ENCODE peak calls at places on chromosome 4, in eight cellular contexts. One of them, this sample, is unnamed.

GRCh38 chr4:162682651-162683050 is 484.0 kb downstream of the NAF1 start:
- DNase-seq in heart right ventricle: no peak
- DNase-seq in pancreas: no peak
- DNase-seq in heart left ventricle: no peak
- DNase-seq in Caco-2: no peak
- DNase-seq in B cell: no peak
- DNase-seq in IMR-90: no peak
- DNase-seq in neural crest cell: no peak
- DNase-seq in this sample: no peak

GRCh38 chr4:62119195-62119594 is 919.1 kb downstream of the ADGRL3 start:
- DNase-seq in neural crest cell: no peak
- DNase-seq in pancreas: no peak
- DNase-seq in Caco-2: no peak
- DNase-seq in heart left ventricle: no peak
- DNase-seq in B cell: no peak
- DNase-seq in heart right ventricle: no peak
- DNase-seq in IMR-90: no peak
- DNase-seq in this sample: no peak

GRCh38 chr4:2781911-2782310 is 11.0 kb upstream of the SH3BP2 start:
- DNase-seq in heart left ventricle: no peak
- DNase-seq in heart right ventricle: no peak
- DNase-seq in pancreas: no peak
- DNase-seq in B cell: no peak
- DNase-seq in neural crest cell: no peak
- DNase-seq in IMR-90: no peak
- DNase-seq in Caco-2: peak
- DNase-seq in this sample: no peak

GRCh38 chr4:143185253-143186107 is 763 bp downstream of the USP38 start:
- DNase-seq in heart left ventricle: peak
- DNase-seq in IMR-90: peak
- DNase-seq in B cell: no peak
- DNase-seq in pancreas: peak
- DNase-seq in Caco-2: peak
- DNase-seq in heart right ventricle: no peak
- DNase-seq in neural crest cell: peak
- DNase-seq in this sample: peak

GRCh38 chr4:11565899-11566298 is 137.2 kb upstream of the HS3ST1 start:
- DNase-seq in heart left ventricle: no peak
- DNase-seq in neural crest cell: no peak
- DNase-seq in IMR-90: no peak
- DNase-seq in Caco-2: no peak
- DNase-seq in pancreas: no peak
- DNase-seq in B cell: no peak
- DNase-seq in heart right ventricle: no peak
- DNase-seq in this sample: no peak

GRCh38 chr4:8616831-8617230 is 24.3 kb downstream of the CPZ start:
- DNase-seq in IMR-90: no peak
- DNase-seq in Caco-2: no peak
- DNase-seq in B cell: no peak
- DNase-seq in heart left ventricle: peak
- DNase-seq in pancreas: peak
- DNase-seq in neural crest cell: no peak
- DNase-seq in heart right ventricle: peak
- DNase-seq in this sample: no peak

GRCh38 chr4:121243476-121243875 is 79.4 kb upstream of the TNIP3 start:
- DNase-seq in heart left ventricle: no peak
- DNase-seq in heart right ventricle: no peak
- DNase-seq in B cell: no peak
- DNase-seq in IMR-90: peak
- DNase-seq in pancreas: no peak
- DNase-seq in Caco-2: no peak
- DNase-seq in neural crest cell: no peak
- DNase-seq in this sample: no peak

GRCh38 chr4:177051473-177052060 is 258.1 kb upstream of the NEIL3 start:
- DNase-seq in B cell: no peak
- DNase-seq in heart left ventricle: no peak
- DNase-seq in IMR-90: peak
- DNase-seq in Caco-2: no peak
- DNase-seq in heart right ventricle: no peak
- DNase-seq in pancreas: no peak
- DNase-seq in neural crest cell: peak
- DNase-seq in this sample: peak

GRCh38 chr4:6379787-6380745 is 92.3 kb downstream of the PPP2R2C start:
- DNase-seq in pancreas: peak
- DNase-seq in heart left ventricle: peak
- DNase-seq in B cell: no peak
- DNase-seq in Caco-2: no peak
- DNase-seq in heart right ventricle: no peak
- DNase-seq in IMR-90: no peak
- DNase-seq in neural crest cell: no peak
- DNase-seq in this sample: no peak

GRCh38 chr4:82785248-82786003 is 13.2 kb downstream of the SCD5 start:
- DNase-seq in IMR-90: peak
- DNase-seq in heart right ventricle: no peak
- DNase-seq in B cell: no peak
- DNase-seq in Caco-2: no peak
- DNase-seq in heart left ventricle: no peak
- DNase-seq in neural crest cell: no peak
- DNase-seq in pancreas: no peak
- DNase-seq in this sample: no peak

GRCh38 chr4:156596026-156596425 is 375.6 kb downstream of the PDGFC start:
- DNase-seq in heart left ventricle: no peak
- DNase-seq in Caco-2: no peak
- DNase-seq in heart right ventricle: no peak
- DNase-seq in IMR-90: peak
- DNase-seq in neural crest cell: no peak
- DNase-seq in B cell: no peak
- DNase-seq in pancreas: no peak
- DNase-seq in this sample: no peak

GRCh38 chr4:94507708-94508107 is 56.0 kb downstream of the PDLIM5 start:
- DNase-seq in IMR-90: peak
- DNase-seq in neural crest cell: no peak
- DNase-seq in Caco-2: no peak
- DNase-seq in B cell: no peak
- DNase-seq in heart left ventricle: no peak
- DNase-seq in pancreas: no peak
- DNase-seq in heart right ventricle: no peak
- DNase-seq in this sample: no peak

GRCh38 chr4:184273166-184274147 is 55.8 kb upstream of the ENPP6 start:
- DNase-seq in Caco-2: no peak
- DNase-seq in pancreas: no peak
- DNase-seq in heart left ventricle: no peak
- DNase-seq in IMR-90: no peak
- DNase-seq in B cell: no peak
- DNase-seq in neural crest cell: no peak
- DNase-seq in heart right ventricle: no peak
- DNase-seq in this sample: peak

GRCh38 chr4:148790691-148791090 is 348.5 kb upstream of the NR3C2 start:
- DNase-seq in pancreas: no peak
- DNase-seq in neural crest cell: no peak
- DNase-seq in B cell: no peak
- DNase-seq in Caco-2: no peak
- DNase-seq in heart left ventricle: no peak
- DNase-seq in IMR-90: peak
- DNase-seq in heart right ventricle: no peak
- DNase-seq in this sample: no peak

GRCh38 chr4:67883463-67883862 is 339 bp downstream of the TMPRSS11D start:
- DNase-seq in Caco-2: no peak
- DNase-seq in heart right ventricle: no peak
- DNase-seq in B cell: no peak
- DNase-seq in heart left ventricle: no peak
- DNase-seq in neural crest cell: no peak
- DNase-seq in pancreas: no peak
- DNase-seq in IMR-90: no peak
- DNase-seq in this sample: no peak

GRCh38 chr4:114900934-114901333 is 212.5 kb downstream of the NDST4 start:
- DNase-seq in B cell: no peak
- DNase-seq in Caco-2: no peak
- DNase-seq in heart right ventricle: no peak
- DNase-seq in pancreas: no peak
- DNase-seq in neural crest cell: no peak
- DNase-seq in heart left ventricle: no peak
- DNase-seq in IMR-90: no peak
- DNase-seq in this sample: no peak

GRCh38 chr4:113069212-113069892 is 19.9 kb downstream of the ANK2 start:
- DNase-seq in Caco-2: no peak
- DNase-seq in B cell: no peak
- DNase-seq in heart right ventricle: no peak
- DNase-seq in pancreas: no peak
- DNase-seq in IMR-90: no peak
- DNase-seq in heart left ventricle: no peak
- DNase-seq in neural crest cell: no peak
- DNase-seq in this sample: no peak

GRCh38 chr4:83370640-83370906 is 35.9 kb upstream of the HPSE start:
- DNase-seq in pancreas: no peak
- DNase-seq in IMR-90: peak
- DNase-seq in B cell: no peak
- DNase-seq in heart left ventricle: no peak
- DNase-seq in Caco-2: no peak
- DNase-seq in heart right ventricle: no peak
- DNase-seq in neural crest cell: no peak
- DNase-seq in this sample: no peak

GRCh38 chr4:163755013-163755412 is 260.5 kb downstream of the TMA16 start:
- DNase-seq in pancreas: no peak
- DNase-seq in B cell: peak
- DNase-seq in heart right ventricle: no peak
- DNase-seq in IMR-90: peak
- DNase-seq in heart left ventricle: no peak
- DNase-seq in neural crest cell: no peak
- DNase-seq in Caco-2: no peak
- DNase-seq in this sample: peak
- TF ChIP-seq CTCF in pancreas: no peak
- TF ChIP-seq CTCF in B cell: peak
- TF ChIP-seq CTCF in heart right ventricle: no peak
- TF ChIP-seq CTCF in IMR-90: peak
- TF ChIP-seq CTCF in heart left ventricle: peak
- TF ChIP-seq CTCF in neural crest cell: peak
- TF ChIP-seq CTCF in Caco-2: no peak
- TF ChIP-seq CTCF in this sample: peak

GRCh38 chr4:39442910-39443480 is 15.7 kb downstream of the RPL9 start:
- DNase-seq in heart right ventricle: no peak
- DNase-seq in B cell: no peak
- DNase-seq in neural crest cell: no peak
- DNase-seq in pancreas: no peak
- DNase-seq in Caco-2: no peak
- DNase-seq in heart left ventricle: no peak
- DNase-seq in IMR-90: no peak
- DNase-seq in this sample: no peak

GRCh38 chr4:39451423-39452023 is 7.2 kb downstream of the RPL9 start:
- DNase-seq in pancreas: no peak
- DNase-seq in heart left ventricle: no peak
- DNase-seq in IMR-90: no peak
- DNase-seq in heart right ventricle: no peak
- DNase-seq in Caco-2: no peak
- DNase-seq in neural crest cell: no peak
- DNase-seq in B cell: no peak
- DNase-seq in this sample: no peak

GRCh38 chr4:39446483-39446841 is 12.3 kb downstream of the RPL9 start:
- DNase-seq in IMR-90: no peak
- DNase-seq in heart right ventricle: no peak
- DNase-seq in heart left ventricle: no peak
- DNase-seq in neural crest cell: no peak
- DNase-seq in B cell: no peak
- DNase-seq in Caco-2: no peak
- DNase-seq in pancreas: no peak
- DNase-seq in this sample: no peak

GRCh38 chr4:39450618-39451017 is 8.1 kb downstream of the RPL9 start:
- DNase-seq in Caco-2: no peak
- DNase-seq in B cell: no peak
- DNase-seq in heart left ventricle: no peak
- DNase-seq in heart right ventricle: no peak
- DNase-seq in pancreas: no peak
- DNase-seq in IMR-90: no peak
- DNase-seq in neural crest cell: no peak
- DNase-seq in this sample: no peak

DNA sequence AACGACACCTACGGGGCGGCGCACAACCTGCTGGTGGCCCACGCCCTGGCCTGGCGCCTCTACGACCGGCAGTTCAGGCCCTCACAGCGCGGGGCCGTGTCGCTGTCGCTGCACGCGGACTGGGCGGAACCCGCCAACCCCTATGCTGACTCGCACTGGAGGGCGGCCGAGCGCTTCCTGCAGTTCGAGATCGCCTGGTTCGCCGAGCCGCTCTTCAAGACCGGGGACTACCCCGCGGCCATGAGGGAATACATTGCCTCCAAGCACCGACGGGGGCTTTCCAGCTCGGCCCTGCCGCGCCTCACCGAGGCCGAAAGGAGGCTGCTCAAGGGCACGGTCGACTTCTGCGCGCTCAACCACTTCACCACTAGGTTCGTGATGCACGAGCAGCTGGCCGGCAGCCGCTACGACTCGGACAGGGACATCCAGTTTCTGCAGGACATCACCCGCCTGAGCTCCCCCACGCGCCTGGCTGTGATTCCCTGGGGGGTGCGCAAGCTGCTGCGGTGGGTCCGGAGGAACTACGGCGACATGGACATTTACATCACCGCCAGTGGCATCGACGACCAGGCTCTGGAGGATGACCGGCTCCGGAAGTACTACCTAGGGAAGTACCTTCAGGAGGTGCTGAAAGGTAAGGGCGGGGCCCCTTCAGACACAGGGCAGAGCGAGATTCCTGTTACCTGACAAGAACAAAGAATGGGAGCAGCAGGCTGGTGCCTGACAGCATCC is 11.7 kb downstream of the RPL9 start:
- DNase-seq in Caco-2: no peak
- DNase-seq in B cell: peak
- DNase-seq in heart left ventricle: peak
- DNase-seq in IMR-90: peak
- DNase-seq in heart right ventricle: peak
- DNase-seq in pancreas: peak
- DNase-seq in neural crest cell: no peak
- DNase-seq in this sample: peak
- TF ChIP-seq CTCF in Caco-2: no peak
- TF ChIP-seq CTCF in B cell: peak
- TF ChIP-seq CTCF in heart left ventricle: no peak
- TF ChIP-seq CTCF in IMR-90: peak
- TF ChIP-seq CTCF in heart right ventricle: peak
- TF ChIP-seq CTCF in pancreas: no peak
- TF ChIP-seq CTCF in neural crest cell: no peak
- TF ChIP-seq CTCF in this sample: peak

GRCh38 chr4:43238018-43238417 is 345.5 kb downstream of the GRXCR1 start:
- DNase-seq in neural crest cell: no peak
- DNase-seq in B cell: no peak
- DNase-seq in pancreas: no peak
- DNase-seq in heart left ventricle: no peak
- DNase-seq in IMR-90: no peak
- DNase-seq in Caco-2: no peak
- DNase-seq in heart right ventricle: no peak
- DNase-seq in this sample: no peak
- TF ChIP-seq CTCF in neural crest cell: no peak
- TF ChIP-seq CTCF in B cell: no peak
- TF ChIP-seq CTCF in pancreas: no peak
- TF ChIP-seq CTCF in heart left ventricle: no peak
- TF ChIP-seq CTCF in IMR-90: no peak
- TF ChIP-seq CTCF in Caco-2: no peak
- TF ChIP-seq CTCF in heart right ventricle: no peak
- TF ChIP-seq CTCF in this sample: no peak

DNA sequence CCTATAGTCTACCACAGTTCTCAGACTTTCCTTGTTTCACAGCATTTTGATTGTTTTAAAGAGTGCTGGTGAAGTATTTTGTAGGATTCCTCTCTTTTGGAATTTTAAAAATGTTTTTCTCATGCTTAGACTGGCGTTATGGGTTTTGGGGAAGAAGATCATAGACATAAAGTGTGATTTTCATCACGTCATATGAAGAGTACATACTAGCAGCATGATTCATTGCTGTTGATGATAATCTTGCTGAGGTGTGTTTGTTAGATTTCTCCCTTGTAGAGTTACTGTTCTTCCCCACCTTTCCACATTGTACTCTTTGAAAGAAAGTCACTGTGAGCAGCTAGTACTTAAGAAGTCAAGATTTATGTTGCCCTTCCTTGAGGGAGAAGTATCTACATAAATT is 396.1 kb upstream of the GNPDA2 start:
- DNase-seq in neural crest cell: no peak
- DNase-seq in IMR-90: no peak
- DNase-seq in Caco-2: no peak
- DNase-seq in pancreas: no peak
- DNase-seq in B cell: no peak
- DNase-seq in heart left ventricle: no peak
- DNase-seq in heart right ventricle: no peak
- DNase-seq in this sample: no peak
- TF ChIP-seq CTCF in neural crest cell: no peak
- TF ChIP-seq CTCF in IMR-90: no peak
- TF ChIP-seq CTCF in Caco-2: no peak
- TF ChIP-seq CTCF in pancreas: no peak
- TF ChIP-seq CTCF in B cell: no peak
- TF ChIP-seq CTCF in heart left ventricle: no peak
- TF ChIP-seq CTCF in heart right ventricle: no peak
- TF ChIP-seq CTCF in this sample: no peak

This sample was measured in GM12865.